ENCODE peak calls at places on chromosomes 12 and 14, in nine cellular contexts. One of them, this sample, is unnamed.

GRCh38 chr14:50000215-50001145 is 107.6 kb downstream of the ARF6 start:
- DNase-seq in heart right ventricle: peak; percentile 53
- DNase-seq in gastrocnemius medialis: peak; percentile 89
- DNase-seq in body of pancreas: no peak
- DNase-seq in OCI-LY7: peak; percentile 93
- DNase-seq in Peyer's patch: peak; percentile 79
- DNase-seq in upper lobe of left lung: peak; percentile 78
- DNase-seq in mesendoderm: peak; percentile 93
- DNase-seq in cardiac muscle cell: peak; percentile 88
- DNase-seq in this sample: peak; percentile 43

GRCh38 chr14:28772613-28773012 is 6.0 kb downstream of the FOXG1 start:
- DNase-seq in heart right ventricle: no peak
- DNase-seq in gastrocnemius medialis: no peak
- DNase-seq in body of pancreas: no peak
- DNase-seq in OCI-LY7: no peak
- DNase-seq in Peyer's patch: no peak
- DNase-seq in upper lobe of left lung: no peak
- DNase-seq in mesendoderm: peak; percentile 21
- DNase-seq in cardiac muscle cell: no peak
- DNase-seq in this sample: no peak

GRCh38 chr14:32607399-32607798 is 278.3 kb downstream of the AKAP6 start:
- DNase-seq in heart right ventricle: no peak
- DNase-seq in gastrocnemius medialis: no peak
- DNase-seq in body of pancreas: no peak
- DNase-seq in OCI-LY7: no peak
- DNase-seq in Peyer's patch: no peak
- DNase-seq in upper lobe of left lung: no peak
- DNase-seq in mesendoderm: no peak
- DNase-seq in cardiac muscle cell: peak; percentile 66
- DNase-seq in this sample: peak; percentile 28

GRCh38 chr14:39339003-39339402 is 93.2 kb downstream of the FBXO33 start:
- DNase-seq in heart right ventricle: no peak
- DNase-seq in gastrocnemius medialis: no peak
- DNase-seq in body of pancreas: no peak
- DNase-seq in OCI-LY7: no peak
- DNase-seq in Peyer's patch: no peak
- DNase-seq in upper lobe of left lung: no peak
- DNase-seq in mesendoderm: peak; percentile 74
- DNase-seq in cardiac muscle cell: peak; percentile 31
- DNase-seq in this sample: no peak

GRCh38 chr14:59213368-59214315 is 25.2 kb downstream of the DAAM1 start:
- DNase-seq in heart right ventricle: no peak
- DNase-seq in gastrocnemius medialis: no peak
- DNase-seq in body of pancreas: no peak
- DNase-seq in OCI-LY7: no peak
- DNase-seq in Peyer's patch: no peak
- DNase-seq in upper lobe of left lung: no peak
- DNase-seq in mesendoderm: no peak
- DNase-seq in cardiac muscle cell: no peak
- DNase-seq in this sample: no peak

GRCh38 chr14:94120667-94121335 is 8.6 kb downstream of the IFI27L2 start:
- DNase-seq in heart right ventricle: no peak
- DNase-seq in gastrocnemius medialis: no peak
- DNase-seq in body of pancreas: no peak
- DNase-seq in OCI-LY7: no peak
- DNase-seq in Peyer's patch: no peak
- DNase-seq in upper lobe of left lung: no peak
- DNase-seq in mesendoderm: no peak
- DNase-seq in cardiac muscle cell: no peak
- DNase-seq in this sample: no peak

GRCh38 chr12:112386726-112387125 is 4.5 kb upstream of the HECTD4 start:
- DNase-seq in heart right ventricle: no peak
- DNase-seq in gastrocnemius medialis: no peak
- DNase-seq in body of pancreas: no peak
- DNase-seq in OCI-LY7: no peak
- DNase-seq in Peyer's patch: no peak
- DNase-seq in upper lobe of left lung: no peak
- DNase-seq in mesendoderm: no peak
- DNase-seq in cardiac muscle cell: no peak
- DNase-seq in this sample: no peak

GRCh38 chr12:91988076-91988475 is 157.6 kb downstream of the BTG1 start:
- DNase-seq in heart right ventricle: peak; percentile 15
- DNase-seq in gastrocnemius medialis: no peak
- DNase-seq in body of pancreas: no peak
- DNase-seq in OCI-LY7: no peak
- DNase-seq in Peyer's patch: no peak
- DNase-seq in upper lobe of left lung: no peak
- DNase-seq in mesendoderm: no peak
- DNase-seq in cardiac muscle cell: no peak
- DNase-seq in this sample: no peak

GRCh38 chr12:60832300-60832699 is 1236.5 kb downstream of the SLC16A7 start:
- DNase-seq in heart right ventricle: no peak
- DNase-seq in gastrocnemius medialis: no peak
- DNase-seq in body of pancreas: no peak
- DNase-seq in OCI-LY7: no peak
- DNase-seq in Peyer's patch: no peak
- DNase-seq in upper lobe of left lung: no peak
- DNase-seq in mesendoderm: no peak
- DNase-seq in cardiac muscle cell: no peak
- DNase-seq in this sample: no peak

GRCh38 chr14:81427348-81428058 is 27.4 kb upstream of the STON2 start:
- DNase-seq in heart right ventricle: peak; percentile 25
- DNase-seq in gastrocnemius medialis: peak; percentile 58
- DNase-seq in body of pancreas: no peak
- DNase-seq in OCI-LY7: no peak
- DNase-seq in Peyer's patch: no peak
- DNase-seq in upper lobe of left lung: no peak
- DNase-seq in mesendoderm: peak; percentile 67
- DNase-seq in cardiac muscle cell: peak; percentile 8
- DNase-seq in this sample: peak; percentile 76

DNA sequence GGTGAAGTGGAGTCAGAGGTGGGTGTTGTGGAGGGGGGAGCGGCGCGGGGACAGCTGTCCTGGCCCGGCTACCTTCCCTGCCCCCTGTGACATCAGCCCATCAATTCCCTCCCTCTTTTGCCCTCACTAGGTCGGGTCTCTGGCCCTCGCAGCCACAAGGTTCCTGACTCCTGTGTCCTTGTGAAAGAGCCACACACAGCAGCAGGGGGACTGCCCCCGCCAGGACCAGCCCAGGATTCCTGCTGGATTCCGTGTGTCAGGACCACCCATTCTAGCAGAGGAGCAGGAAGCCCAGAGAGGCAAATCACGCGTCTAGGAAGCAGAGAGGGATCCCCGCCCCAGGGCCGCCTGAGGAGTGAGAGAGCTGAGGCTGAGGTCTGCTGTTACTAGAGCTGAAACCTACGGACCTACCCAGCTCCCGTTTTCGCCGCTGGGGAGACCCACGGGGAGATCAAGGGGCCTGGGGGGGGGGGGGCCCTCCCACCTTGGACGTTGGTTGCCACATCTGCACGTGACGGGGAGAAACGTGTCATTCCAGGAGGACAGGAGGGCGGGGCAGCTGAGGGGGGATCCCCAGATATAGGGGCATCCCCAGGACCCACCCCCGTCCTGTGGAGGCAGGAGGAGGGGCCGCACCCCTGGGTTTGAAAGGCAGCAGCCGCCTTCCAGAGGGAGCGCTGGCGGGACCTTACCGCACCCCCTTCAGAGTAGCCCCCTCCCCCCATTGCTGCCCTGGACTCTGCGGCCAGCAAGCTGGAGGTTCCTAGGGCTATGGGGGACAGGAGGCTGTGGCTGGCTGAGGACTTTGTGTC is 12.5 kb upstream of the INF2 start:
- DNase-seq in heart right ventricle: no peak
- DNase-seq in gastrocnemius medialis: no peak
- DNase-seq in body of pancreas: peak; percentile 16
- DNase-seq in OCI-LY7: no peak
- DNase-seq in Peyer's patch: peak; percentile 50
- DNase-seq in upper lobe of left lung: peak; percentile 60
- DNase-seq in mesendoderm: peak; percentile 80
- DNase-seq in cardiac muscle cell: peak; percentile 49
- DNase-seq in this sample: peak; percentile 12
- H3K4me3 ChIP-seq in heart right ventricle: peak overlapping the region; percentile 38
- H3K4me3 ChIP-seq in gastrocnemius medialis: peak overlapping the region; percentile 56
- H3K4me3 ChIP-seq in body of pancreas: no peak overlapping the region
- H3K4me3 ChIP-seq in OCI-LY7: peak overlapping the region; percentile 52
- H3K4me3 ChIP-seq in Peyer's patch: peak overlapping the region; percentile 51
- H3K4me3 ChIP-seq in upper lobe of left lung: peak overlapping the region; percentile 65
- H3K4me3 ChIP-seq in mesendoderm: no peak overlapping the region
- H3K4me3 ChIP-seq in cardiac muscle cell: no peak overlapping the region
- H3K4me3 ChIP-seq in this sample: no peak overlapping the region

GRCh38 chr14:61489002-61489401 is 167.6 kb downstream of the PRKCH start:
- DNase-seq in heart right ventricle: no peak
- DNase-seq in gastrocnemius medialis: no peak
- DNase-seq in body of pancreas: no peak
- DNase-seq in OCI-LY7: no peak
- DNase-seq in Peyer's patch: no peak
- DNase-seq in upper lobe of left lung: no peak
- DNase-seq in mesendoderm: no peak
- DNase-seq in cardiac muscle cell: no peak
- DNase-seq in this sample: no peak

GRCh38 chr14:61491224-61491623 is 169.8 kb downstream of the PRKCH start:
- DNase-seq in heart right ventricle: no peak
- DNase-seq in gastrocnemius medialis: no peak
- DNase-seq in body of pancreas: no peak
- DNase-seq in OCI-LY7: no peak
- DNase-seq in Peyer's patch: no peak
- DNase-seq in upper lobe of left lung: no peak
- DNase-seq in mesendoderm: no peak
- DNase-seq in cardiac muscle cell: no peak
- DNase-seq in this sample: no peak

GRCh38 chr14:61488417-61488816 is 167.0 kb downstream of the PRKCH start:
- DNase-seq in heart right ventricle: no peak
- DNase-seq in gastrocnemius medialis: no peak
- DNase-seq in body of pancreas: no peak
- DNase-seq in OCI-LY7: no peak
- DNase-seq in Peyer's patch: no peak
- DNase-seq in upper lobe of left lung: no peak
- DNase-seq in mesendoderm: no peak
- DNase-seq in cardiac muscle cell: no peak
- DNase-seq in this sample: no peak

GRCh38 chr14:61489527-61489926 is 168.1 kb downstream of the PRKCH start:
- DNase-seq in heart right ventricle: no peak
- DNase-seq in gastrocnemius medialis: no peak
- DNase-seq in body of pancreas: no peak
- DNase-seq in OCI-LY7: no peak
- DNase-seq in Peyer's patch: no peak
- DNase-seq in upper lobe of left lung: no peak
- DNase-seq in mesendoderm: no peak
- DNase-seq in cardiac muscle cell: no peak
- DNase-seq in this sample: no peak

GRCh38 chr14:61489932-61490331 is 168.6 kb downstream of the PRKCH start:
- DNase-seq in heart right ventricle: peak; percentile 43
- DNase-seq in gastrocnemius medialis: peak; percentile 36
- DNase-seq in body of pancreas: no peak
- DNase-seq in OCI-LY7: no peak
- DNase-seq in Peyer's patch: no peak
- DNase-seq in upper lobe of left lung: no peak
- DNase-seq in mesendoderm: no peak
- DNase-seq in cardiac muscle cell: no peak
- DNase-seq in this sample: no peak
- H3K4me1 ChIP-seq in heart right ventricle: peaks cover 29% of the 10 kb centered on the region
- H3K4me1 ChIP-seq in gastrocnemius medialis: no peaks in the 10 kb centered on the region
- H3K4me1 ChIP-seq in body of pancreas: peaks cover 60% of the 10 kb centered on the region
- H3K4me1 ChIP-seq in OCI-LY7: peaks cover 38% of the 10 kb centered on the region
- H3K4me1 ChIP-seq in Peyer's patch: no peaks in the 10 kb centered on the region
- H3K4me1 ChIP-seq in upper lobe of left lung: peaks cover 28% of the 10 kb centered on the region
- H3K4me1 ChIP-seq in mesendoderm: no peaks in the 10 kb centered on the region
- H3K4me1 ChIP-seq in cardiac muscle cell: peaks cover 6% of the 10 kb centered on the region
- H3K4me1 ChIP-seq in this sample: peaks cover 3% of the 10 kb centered on the region

DNA sequence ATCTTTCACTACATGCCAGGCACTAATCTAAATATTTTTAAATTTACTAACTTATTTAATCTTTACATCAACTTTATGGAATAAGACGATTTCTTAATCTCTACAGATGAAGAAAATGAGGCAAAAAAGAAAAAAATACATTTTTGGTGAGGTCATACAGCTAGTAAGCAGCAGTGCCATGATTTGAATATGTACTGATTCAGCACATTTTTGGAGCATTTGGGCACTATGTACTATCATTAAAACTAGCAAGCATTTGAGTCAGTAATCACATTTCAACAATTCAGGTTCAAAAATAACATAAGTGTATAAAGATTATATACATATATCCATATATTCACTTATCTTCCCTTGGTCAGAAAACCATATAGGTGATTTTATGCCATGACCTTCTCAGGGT is 124.4 kb upstream of the TMTC1 start:
- DNase-seq in heart right ventricle: no peak
- DNase-seq in gastrocnemius medialis: no peak
- DNase-seq in body of pancreas: no peak
- DNase-seq in OCI-LY7: no peak
- DNase-seq in Peyer's patch: no peak
- DNase-seq in upper lobe of left lung: no peak
- DNase-seq in mesendoderm: no peak
- DNase-seq in cardiac muscle cell: no peak
- DNase-seq in this sample: no peak
- H3K4me3 ChIP-seq in heart right ventricle: no peak overlapping the region
- H3K4me3 ChIP-seq in gastrocnemius medialis: no peak overlapping the region
- H3K4me3 ChIP-seq in body of pancreas: no peak overlapping the region
- H3K4me3 ChIP-seq in OCI-LY7: no peak overlapping the region
- H3K4me3 ChIP-seq in Peyer's patch: no peak overlapping the region
- H3K4me3 ChIP-seq in upper lobe of left lung: no peak overlapping the region
- H3K4me3 ChIP-seq in mesendoderm: no peak overlapping the region
- H3K4me3 ChIP-seq in cardiac muscle cell: no peak overlapping the region
- H3K4me3 ChIP-seq in this sample: no peak overlapping the region

GRCh38 chr14:89405712-89406111 is 11.3 kb downstream of the FOXN3 start:
- DNase-seq in heart right ventricle: no peak
- DNase-seq in gastrocnemius medialis: no peak
- DNase-seq in body of pancreas: no peak
- DNase-seq in OCI-LY7: no peak
- DNase-seq in Peyer's patch: no peak
- DNase-seq in upper lobe of left lung: no peak
- DNase-seq in mesendoderm: no peak
- DNase-seq in cardiac muscle cell: no peak
- DNase-seq in this sample: no peak
- H3K4me1 ChIP-seq in heart right ventricle: peaks cover 65% of the 10 kb centered on the region
- H3K4me1 ChIP-seq in gastrocnemius medialis: peaks cover 70% of the 10 kb centered on the region
- H3K4me1 ChIP-seq in body of pancreas: peaks cover 38% of the 10 kb centered on the region
- H3K4me1 ChIP-seq in OCI-LY7: peaks cover 58% of the 10 kb centered on the region
- H3K4me1 ChIP-seq in Peyer's patch: no peaks in the 10 kb centered on the region
- H3K4me1 ChIP-seq in upper lobe of left lung: peaks cover 58% of the 10 kb centered on the region
- H3K4me1 ChIP-seq in mesendoderm: peaks cover 2% of the 10 kb centered on the region
- H3K4me1 ChIP-seq in cardiac muscle cell: no peaks in the 10 kb centered on the region
- H3K4me1 ChIP-seq in this sample: peaks cover 15% of the 10 kb centered on the region

DNA sequence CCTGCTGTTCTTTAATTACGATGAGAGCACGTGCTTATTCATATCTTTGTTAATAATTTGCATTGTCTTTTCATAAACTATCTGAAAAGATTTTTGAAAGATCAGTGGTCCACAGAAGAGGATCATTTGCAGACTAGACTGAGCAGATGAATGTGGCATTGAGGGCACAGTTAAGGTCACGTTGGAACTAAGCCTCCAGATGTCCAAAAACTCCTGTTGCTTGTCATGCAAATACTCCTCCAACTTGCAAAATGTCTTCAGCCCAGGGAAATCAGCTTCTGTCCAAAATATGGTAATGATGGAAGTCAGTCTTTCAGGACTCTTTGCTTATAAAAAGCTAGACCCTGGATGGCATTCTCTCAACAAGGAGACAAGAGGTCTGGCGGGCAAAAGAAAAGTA is 201.6 kb upstream of the TMEM260 start:
- DNase-seq in heart right ventricle: no peak
- DNase-seq in gastrocnemius medialis: no peak
- DNase-seq in body of pancreas: no peak
- DNase-seq in OCI-LY7: no peak
- DNase-seq in Peyer's patch: no peak
- DNase-seq in upper lobe of left lung: no peak
- DNase-seq in mesendoderm: no peak
- DNase-seq in cardiac muscle cell: no peak
- DNase-seq in this sample: no peak
- H3K4me3 ChIP-seq in heart right ventricle: no peak overlapping the region
- H3K4me3 ChIP-seq in gastrocnemius medialis: no peak overlapping the region
- H3K4me3 ChIP-seq in body of pancreas: no peak overlapping the region
- H3K4me3 ChIP-seq in OCI-LY7: no peak overlapping the region
- H3K4me3 ChIP-seq in Peyer's patch: no peak overlapping the region
- H3K4me3 ChIP-seq in upper lobe of left lung: no peak overlapping the region
- H3K4me3 ChIP-seq in mesendoderm: no peak overlapping the region
- H3K4me3 ChIP-seq in cardiac muscle cell: no peak overlapping the region
- H3K4me3 ChIP-seq in this sample: no peak overlapping the region

This sample was measured in BE2C.